ENCODE peak calls at places on chromosomes 3 and 15, in nine cellular contexts. One of them, this sample, is unnamed.

GRCh38 chr15:63465104-63465503 is 39.3 kb upstream of the USP3 start:
- DNase-seq in neuronal stem cell: no peak
- DNase-seq in body of pancreas: no peak
- DNase-seq in heart right ventricle: no peak
- DNase-seq in colonic mucosa: no peak
- DNase-seq in CD4-positive, alpha-beta memory T cell: no peak
- DNase-seq in endodermal cell: no peak
- DNase-seq in heart left ventricle: no peak
- DNase-seq in cardiac muscle cell: no peak
- DNase-seq in this sample: no peak

GRCh38 chr15:72369964-72370363 is 5.8 kb downstream of the HEXA start:
- DNase-seq in body of pancreas: no peak
- DNase-seq in cardiac muscle cell: no peak
- DNase-seq in neuronal stem cell: no peak
- DNase-seq in endodermal cell: no peak
- DNase-seq in colonic mucosa: no peak
- DNase-seq in heart right ventricle: no peak
- DNase-seq in CD4-positive, alpha-beta memory T cell: no peak
- DNase-seq in heart left ventricle: no peak
- DNase-seq in this sample: no peak

GRCh38 chr15:67201136-67201535 is 53.3 kb downstream of the AAGAB start:
- DNase-seq in CD4-positive, alpha-beta memory T cell: no peak
- DNase-seq in endodermal cell: no peak
- DNase-seq in heart left ventricle: no peak
- DNase-seq in neuronal stem cell: peak; percentile 47
- DNase-seq in colonic mucosa: no peak
- DNase-seq in cardiac muscle cell: peak; percentile 72
- DNase-seq in body of pancreas: no peak
- DNase-seq in heart right ventricle: no peak
- DNase-seq in this sample: no peak

GRCh38 chr3:13073042-13073906 is at the start of gene IQSEC1:
- DNase-seq in colonic mucosa: peak; percentile 29
- DNase-seq in cardiac muscle cell: peak; percentile 62
- DNase-seq in neuronal stem cell: peak; percentile 77
- DNase-seq in body of pancreas: no peak
- DNase-seq in heart right ventricle: peak; percentile 40
- DNase-seq in heart left ventricle: peak; percentile 81
- DNase-seq in endodermal cell: peak; percentile 89
- DNase-seq in CD4-positive, alpha-beta memory T cell: peak; percentile 71
- DNase-seq in this sample: peak; percentile 99

GRCh38 chr15:57320543-57321220 is 55.6 kb upstream of the CGNL1 start:
- DNase-seq in body of pancreas: no peak
- DNase-seq in colonic mucosa: no peak
- DNase-seq in CD4-positive, alpha-beta memory T cell: no peak
- DNase-seq in heart left ventricle: peak; percentile 47
- DNase-seq in cardiac muscle cell: no peak
- DNase-seq in neuronal stem cell: no peak
- DNase-seq in endodermal cell: no peak
- DNase-seq in heart right ventricle: peak; percentile 57
- DNase-seq in this sample: no peak

GRCh38 chr3:71536376-71536965 is 47.1 kb downstream of the FOXP1 start:
- DNase-seq in cardiac muscle cell: no peak
- DNase-seq in heart left ventricle: no peak
- DNase-seq in endodermal cell: no peak
- DNase-seq in neuronal stem cell: no peak
- DNase-seq in CD4-positive, alpha-beta memory T cell: no peak
- DNase-seq in colonic mucosa: no peak
- DNase-seq in body of pancreas: no peak
- DNase-seq in heart right ventricle: no peak
- DNase-seq in this sample: no peak

GRCh38 chr3:111321786-111322185 is 220.2 kb upstream of the CD96 start:
- DNase-seq in body of pancreas: no peak
- DNase-seq in heart right ventricle: no peak
- DNase-seq in CD4-positive, alpha-beta memory T cell: no peak
- DNase-seq in colonic mucosa: no peak
- DNase-seq in heart left ventricle: no peak
- DNase-seq in neuronal stem cell: no peak
- DNase-seq in endodermal cell: no peak
- DNase-seq in cardiac muscle cell: no peak
- DNase-seq in this sample: no peak

GRCh38 chr15:32646304-32646703 is 4.8 kb downstream of the SCG5 start:
- DNase-seq in neuronal stem cell: no peak
- DNase-seq in colonic mucosa: no peak
- DNase-seq in CD4-positive, alpha-beta memory T cell: no peak
- DNase-seq in heart right ventricle: no peak
- DNase-seq in body of pancreas: no peak
- DNase-seq in endodermal cell: no peak
- DNase-seq in cardiac muscle cell: peak; percentile 78
- DNase-seq in heart left ventricle: no peak
- DNase-seq in this sample: no peak

GRCh38 chr3:102206506-102207145 is 228.2 kb upstream of the ZPLD1 start:
- DNase-seq in cardiac muscle cell: peak; percentile 35
- DNase-seq in colonic mucosa: peak; percentile 60
- DNase-seq in heart left ventricle: peak; percentile 86
- DNase-seq in endodermal cell: no peak
- DNase-seq in body of pancreas: peak; percentile 43
- DNase-seq in CD4-positive, alpha-beta memory T cell: no peak
- DNase-seq in neuronal stem cell: no peak
- DNase-seq in heart right ventricle: peak; percentile 64
- DNase-seq in this sample: no peak

GRCh38 chr3:141519587-141519986 is 32.8 kb downstream of the RASA2 start:
- DNase-seq in colonic mucosa: no peak
- DNase-seq in neuronal stem cell: no peak
- DNase-seq in cardiac muscle cell: no peak
- DNase-seq in CD4-positive, alpha-beta memory T cell: no peak
- DNase-seq in body of pancreas: no peak
- DNase-seq in heart right ventricle: no peak
- DNase-seq in endodermal cell: no peak
- DNase-seq in heart left ventricle: no peak
- DNase-seq in this sample: no peak

GRCh38 chr15:28873585-28874139 is 12.1 kb upstream of the APBA2 start:
- DNase-seq in cardiac muscle cell: no peak
- DNase-seq in endodermal cell: no peak
- DNase-seq in CD4-positive, alpha-beta memory T cell: peak; percentile 28
- DNase-seq in heart right ventricle: no peak
- DNase-seq in body of pancreas: peak; percentile 59
- DNase-seq in colonic mucosa: no peak
- DNase-seq in heart left ventricle: no peak
- DNase-seq in neuronal stem cell: no peak
- DNase-seq in this sample: no peak

GRCh38 chr15:70741677-70742293 is 21.6 kb downstream of the UACA start:
- DNase-seq in CD4-positive, alpha-beta memory T cell: no peak
- DNase-seq in endodermal cell: no peak
- DNase-seq in heart left ventricle: no peak
- DNase-seq in neuronal stem cell: no peak
- DNase-seq in body of pancreas: no peak
- DNase-seq in heart right ventricle: no peak
- DNase-seq in colonic mucosa: no peak
- DNase-seq in cardiac muscle cell: no peak
- DNase-seq in this sample: no peak

GRCh38 chr15:70748281-70748747 is 15.0 kb downstream of the UACA start:
- DNase-seq in CD4-positive, alpha-beta memory T cell: no peak
- DNase-seq in heart right ventricle: peak; percentile 62
- DNase-seq in cardiac muscle cell: no peak
- DNase-seq in heart left ventricle: peak; percentile 67
- DNase-seq in neuronal stem cell: no peak
- DNase-seq in body of pancreas: no peak
- DNase-seq in colonic mucosa: no peak
- DNase-seq in endodermal cell: no peak
- DNase-seq in this sample: no peak

GRCh38 chr15:70741107-70741511 is 22.2 kb downstream of the UACA start:
- DNase-seq in CD4-positive, alpha-beta memory T cell: no peak
- DNase-seq in cardiac muscle cell: peak; percentile 70
- DNase-seq in body of pancreas: peak; percentile 61
- DNase-seq in heart left ventricle: peak; percentile 75
- DNase-seq in heart right ventricle: peak; percentile 71
- DNase-seq in colonic mucosa: peak; percentile 69
- DNase-seq in neuronal stem cell: no peak
- DNase-seq in endodermal cell: no peak
- DNase-seq in this sample: no peak

GRCh38 chr15:70742928-70743327 is 20.4 kb downstream of the UACA start:
- DNase-seq in body of pancreas: no peak
- DNase-seq in cardiac muscle cell: no peak
- DNase-seq in endodermal cell: no peak
- DNase-seq in colonic mucosa: no peak
- DNase-seq in neuronal stem cell: no peak
- DNase-seq in CD4-positive, alpha-beta memory T cell: no peak
- DNase-seq in heart left ventricle: no peak
- DNase-seq in heart right ventricle: no peak
- DNase-seq in this sample: no peak
- H3K4me3 ChIP-seq in body of pancreas: no peak overlapping the region
- H3K4me3 ChIP-seq in cardiac muscle cell: no peak overlapping the region
- H3K4me3 ChIP-seq in endodermal cell: no peak overlapping the region
- H3K4me3 ChIP-seq in colonic mucosa: no peak overlapping the region
- H3K4me3 ChIP-seq in neuronal stem cell: no peak overlapping the region
- H3K4me3 ChIP-seq in CD4-positive, alpha-beta memory T cell: no peak overlapping the region
- H3K4me3 ChIP-seq in heart left ventricle: no peak overlapping the region
- H3K4me3 ChIP-seq in heart right ventricle: no peak overlapping the region
- H3K4me3 ChIP-seq in this sample: no peak overlapping the region

GRCh38 chr15:76894174-76894573 is 11.0 kb downstream of the SCAPER start:
- DNase-seq in CD4-positive, alpha-beta memory T cell: no peak
- DNase-seq in body of pancreas: no peak
- DNase-seq in cardiac muscle cell: no peak
- DNase-seq in heart left ventricle: no peak
- DNase-seq in colonic mucosa: no peak
- DNase-seq in endodermal cell: no peak
- DNase-seq in neuronal stem cell: no peak
- DNase-seq in heart right ventricle: no peak
- DNase-seq in this sample: no peak
- H3K36me3 ChIP-seq in CD4-positive, alpha-beta memory T cell: no peaks in the 10 kb centered on the region
- H3K36me3 ChIP-seq in body of pancreas: no peaks in the 10 kb centered on the region
- H3K36me3 ChIP-seq in cardiac muscle cell: no peaks in the 10 kb centered on the region
- H3K36me3 ChIP-seq in heart left ventricle: no peaks in the 10 kb centered on the region
- H3K36me3 ChIP-seq in colonic mucosa: no peaks in the 10 kb centered on the region
- H3K36me3 ChIP-seq in endodermal cell: no peaks in the 10 kb centered on the region
- H3K36me3 ChIP-seq in neuronal stem cell: no peaks in the 10 kb centered on the region
- H3K36me3 ChIP-seq in heart right ventricle: no peaks in the 10 kb centered on the region
- H3K36me3 ChIP-seq in this sample: no peaks in the 10 kb centered on the region

DNA sequence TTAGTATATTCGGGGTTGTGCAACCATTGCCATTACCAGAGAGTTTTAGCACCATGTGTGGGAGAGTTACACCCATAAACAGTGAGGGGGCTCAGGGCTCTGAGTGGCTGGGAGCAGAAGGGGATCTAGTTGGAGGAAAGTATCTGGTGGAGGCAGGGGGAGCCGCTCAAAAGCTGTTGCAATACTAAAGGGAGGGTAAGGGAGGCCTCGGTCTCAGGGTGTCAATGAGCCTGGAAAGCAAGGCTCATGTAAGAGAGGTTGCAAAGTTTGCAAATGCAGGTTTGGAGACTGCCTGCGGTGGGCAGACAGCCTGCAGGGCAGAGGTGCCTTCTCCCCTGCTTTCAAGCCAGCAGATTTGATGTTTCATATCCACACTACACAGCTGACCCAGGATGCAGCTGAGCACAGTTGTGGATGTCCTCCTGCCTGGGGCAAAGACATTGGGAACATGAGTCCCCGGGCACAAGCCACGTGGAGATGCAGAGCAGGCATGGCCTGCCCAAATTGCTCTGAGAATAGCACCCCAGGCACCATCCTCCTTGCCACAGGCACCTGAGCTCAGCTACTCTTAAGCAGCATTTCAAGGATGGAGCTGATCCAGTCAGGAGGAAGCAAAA is 181.4 kb downstream of the TLE3 start:
- DNase-seq in body of pancreas: no peak
- DNase-seq in endodermal cell: peak; percentile 56
- DNase-seq in cardiac muscle cell: no peak
- DNase-seq in neuronal stem cell: no peak
- DNase-seq in heart left ventricle: no peak
- DNase-seq in colonic mucosa: no peak
- DNase-seq in heart right ventricle: no peak
- DNase-seq in CD4-positive, alpha-beta memory T cell: no peak
- DNase-seq in this sample: no peak
- H3K27me3 ChIP-seq in body of pancreas: no peaks in the 10 kb centered on the region
- H3K27me3 ChIP-seq in endodermal cell: no peaks in the 10 kb centered on the region
- H3K27me3 ChIP-seq in cardiac muscle cell: no peaks in the 10 kb centered on the region
- H3K27me3 ChIP-seq in neuronal stem cell: no peaks in the 10 kb centered on the region
- H3K27me3 ChIP-seq in heart left ventricle: no peaks in the 10 kb centered on the region
- H3K27me3 ChIP-seq in colonic mucosa: no peaks in the 10 kb centered on the region
- H3K27me3 ChIP-seq in heart right ventricle: peaks cover 14% of the 10 kb centered on the region
- H3K27me3 ChIP-seq in CD4-positive, alpha-beta memory T cell: no peaks in the 10 kb centered on the region
- H3K27me3 ChIP-seq in this sample: no peaks in the 10 kb centered on the region

GRCh38 chr15:59237854-59238252 is 31.2 kb downstream of the LDHAL6B start:
- DNase-seq in heart left ventricle: no peak
- DNase-seq in body of pancreas: no peak
- DNase-seq in cardiac muscle cell: no peak
- DNase-seq in colonic mucosa: no peak
- DNase-seq in CD4-positive, alpha-beta memory T cell: no peak
- DNase-seq in heart right ventricle: no peak
- DNase-seq in endodermal cell: no peak
- DNase-seq in neuronal stem cell: no peak
- DNase-seq in this sample: no peak

GRCh38 chr15:59242649-59243048 is 36.0 kb downstream of the LDHAL6B start:
- DNase-seq in colonic mucosa: no peak
- DNase-seq in heart right ventricle: no peak
- DNase-seq in CD4-positive, alpha-beta memory T cell: no peak
- DNase-seq in heart left ventricle: no peak
- DNase-seq in neuronal stem cell: no peak
- DNase-seq in body of pancreas: no peak
- DNase-seq in cardiac muscle cell: no peak
- DNase-seq in endodermal cell: no peak
- DNase-seq in this sample: no peak

GRCh38 chr15:59236394-59236793 is 29.8 kb downstream of the LDHAL6B start:
- DNase-seq in neuronal stem cell: no peak
- DNase-seq in heart right ventricle: no peak
- DNase-seq in heart left ventricle: no peak
- DNase-seq in CD4-positive, alpha-beta memory T cell: no peak
- DNase-seq in cardiac muscle cell: no peak
- DNase-seq in endodermal cell: no peak
- DNase-seq in body of pancreas: no peak
- DNase-seq in colonic mucosa: no peak
- DNase-seq in this sample: no peak

GRCh38 chr15:59232476-59232875 is 25.8 kb downstream of the LDHAL6B start:
- DNase-seq in colonic mucosa: no peak
- DNase-seq in body of pancreas: no peak
- DNase-seq in heart right ventricle: no peak
- DNase-seq in CD4-positive, alpha-beta memory T cell: no peak
- DNase-seq in endodermal cell: no peak
- DNase-seq in heart left ventricle: no peak
- DNase-seq in neuronal stem cell: no peak
- DNase-seq in cardiac muscle cell: no peak
- DNase-seq in this sample: no peak

DNA sequence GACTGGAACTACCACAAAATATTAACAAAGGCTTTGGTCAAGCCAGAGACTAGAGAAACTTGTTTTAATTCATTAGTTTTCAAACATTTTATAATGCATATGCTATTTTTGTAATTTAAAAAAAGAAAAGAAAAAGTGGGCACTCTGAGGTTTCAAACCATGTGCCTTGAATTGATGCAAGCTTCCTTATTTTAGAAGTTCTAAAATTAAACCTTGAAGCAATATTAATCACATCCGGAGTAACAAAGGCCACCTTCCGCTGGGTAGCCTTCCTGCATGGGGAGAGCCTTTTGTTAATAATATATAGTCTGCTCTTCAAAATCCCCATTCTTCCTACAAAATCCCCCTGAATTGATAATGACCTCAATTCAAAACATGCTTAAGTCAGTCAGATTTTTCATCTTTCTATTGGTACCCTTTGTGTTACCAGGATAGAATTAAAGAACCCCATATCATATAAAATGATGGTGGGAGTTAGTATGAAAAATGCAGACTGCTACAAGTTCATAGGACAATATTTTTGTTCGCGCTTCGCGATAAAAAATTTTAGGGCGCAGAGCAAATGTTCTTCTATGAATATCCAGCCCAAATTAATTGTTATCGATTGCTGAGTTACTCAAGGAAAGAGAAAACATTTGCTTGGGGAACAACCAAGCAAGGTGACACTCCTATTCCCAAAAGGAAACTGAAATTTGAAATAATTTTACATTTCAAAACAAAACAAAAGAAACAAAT is 30.6 kb downstream of the LDHAL6B start:
- DNase-seq in cardiac muscle cell: no peak
- DNase-seq in endodermal cell: no peak
- DNase-seq in neuronal stem cell: no peak
- DNase-seq in body of pancreas: no peak
- DNase-seq in CD4-positive, alpha-beta memory T cell: no peak
- DNase-seq in colonic mucosa: no peak
- DNase-seq in heart left ventricle: no peak
- DNase-seq in heart right ventricle: peak; percentile 23
- DNase-seq in this sample: no peak
- H3K4me3 ChIP-seq in cardiac muscle cell: no peak overlapping the region
- H3K4me3 ChIP-seq in endodermal cell: no peak overlapping the region
- H3K4me3 ChIP-seq in neuronal stem cell: no peak overlapping the region
- H3K4me3 ChIP-seq in body of pancreas: no peak overlapping the region
- H3K4me3 ChIP-seq in CD4-positive, alpha-beta memory T cell: no peak overlapping the region
- H3K4me3 ChIP-seq in colonic mucosa: no peak overlapping the region
- H3K4me3 ChIP-seq in heart left ventricle: no peak overlapping the region
- H3K4me3 ChIP-seq in heart right ventricle: no peak overlapping the region
- H3K4me3 ChIP-seq in this sample: no peak overlapping the region